ENCODE peak calls at places on chromosome 15, in five cellular contexts. X is A673, M is HL-60, A is left lung, Q is heart right ventricle. C is an unnamed sample. For H3K27me3, the result is how much of the 10 kb centered on the place peaks cover.

GRCh38 chr15:25905140-25905539 is 42.0 kb upstream of the ATP10A start:
- DNase-seq in X (no peak), M (peak), A (no peak), Q (no peak), C (peak)

GRCh38 chr15:68376447-68377060 is 55.4 kb downstream of the ITGA11 start:
- DNase-seq in X (no peak), M (no peak), A (no peak), Q (no peak), C (peak)

GRCh38 chr15:77597804-77598453 is 34.8 kb downstream of the LINGO1 start:
- DNase-seq in X (no peak), M (no peak), A (no peak), Q (no peak), C (no peak)

GRCh38 chr15:48887144-48887543 is 9.2 kb downstream of the EID1 start:
- DNase-seq in X (no peak), M (no peak), A (no peak), Q (no peak), C (no peak)

GRCh38 chr15:51861557-51862350 is 32.3 kb downstream of the TMOD3 start:
- DNase-seq in X (no peak), M (no peak), A (no peak), Q (no peak), C (no peak)

GRCh38 chr15:89753855-89754254 is 2.8 kb upstream of the MESP1 start:
- DNase-seq in X (no peak), M (no peak), A (no peak), Q (no peak), C (no peak)

GRCh38 chr15:27059610-27060202 is 88.7 kb downstream of the GABRG3 start:
- DNase-seq in X (peak), M (peak), A (no peak), Q (peak), C (no peak)

GRCh38 chr15:66472176-66472999 is 25.2 kb downstream of the SNAPC5 start:
- DNase-seq in X (no peak), M (no peak), A (no peak), Q (no peak), C (no peak)

GRCh38 chr15:67433495-67434099 is 87.3 kb upstream of the C15orf61 start:
- DNase-seq in X (peak), M (no peak), A (no peak), Q (peak), C (no peak)

GRCh38 chr15:77506311-77507150 is 85.8 kb downstream of the HMG20A start:
- DNase-seq in X (no peak), M (no peak), A (peak), Q (peak), C (no peak)

DNA sequence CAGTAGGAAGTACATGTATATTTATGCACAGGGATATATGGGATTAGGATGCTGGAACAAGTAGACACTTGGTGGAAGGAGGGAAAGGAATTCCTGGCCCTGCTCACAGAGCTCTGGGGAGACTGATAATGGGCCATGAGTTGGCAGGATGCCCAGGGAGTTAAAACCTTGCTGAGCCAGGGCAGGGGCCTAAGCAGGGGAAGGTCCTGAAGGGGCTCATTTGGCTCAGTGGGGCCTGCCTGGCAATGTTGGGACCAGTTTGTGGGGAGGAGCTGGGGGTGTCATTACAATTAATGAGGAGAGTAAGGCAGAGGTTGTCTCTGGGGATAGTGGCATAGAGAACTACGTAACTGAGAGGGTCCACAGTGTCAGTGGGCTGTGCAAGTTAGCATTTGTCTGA is 124.2 kb upstream of the ADPGK start:
- DNase-seq in X (peak), M (no peak), A (no peak), Q (peak), C (no peak)
- H3K27me3 ChIP-seq in X (under half), M (under half), A (under half), Q (under half), C (under half)

GRCh38 chr15:35548435-35548834 is 2.5 kb upstream of the DPH6 start:
- DNase-seq in X (peak), M (no peak), A (no peak), Q (no peak), C (no peak)

GRCh38 chr15:35549567-35549966 is 3.6 kb upstream of the DPH6 start:
- DNase-seq in X (no peak), M (no peak), A (no peak), Q (no peak), C (no peak)

GRCh38 chr15:35546581-35547381 is 816 bp upstream of the DPH6 start:
- DNase-seq in X (no peak), M (no peak), A (no peak), Q (no peak), C (no peak)

GRCh38 chr15:35545825-35546580 is at the start of gene DPH6:
- DNase-seq in X (peak), M (peak), A (peak), Q (peak), C (peak)

DNA sequence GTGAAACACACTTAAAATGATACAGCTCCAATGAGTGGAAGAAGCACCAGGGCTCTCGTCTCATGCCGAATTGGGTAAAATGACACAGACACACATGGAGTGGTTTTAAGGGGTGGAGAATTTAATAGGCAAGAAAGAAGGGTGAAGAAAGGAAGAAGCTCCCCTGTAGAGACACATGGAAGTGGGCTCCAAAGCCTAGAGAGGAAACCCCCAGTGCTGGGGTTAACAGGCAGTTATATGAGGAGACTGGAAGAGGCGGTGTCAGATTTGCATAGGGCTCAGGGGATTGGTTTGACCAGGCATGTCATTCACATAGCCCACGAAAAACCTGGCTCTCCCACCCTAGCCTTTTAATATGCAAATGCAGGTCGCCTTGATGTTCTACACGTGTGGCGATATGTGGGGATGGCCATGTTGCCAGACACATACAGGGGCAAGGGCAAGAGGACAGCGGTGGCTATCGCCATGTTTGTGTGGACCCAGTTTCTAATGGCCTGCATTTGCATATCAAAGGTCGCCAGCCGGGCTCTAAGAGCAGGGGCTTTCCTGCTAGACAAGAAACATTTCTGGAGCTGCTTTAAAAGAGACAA is 1.9 kb upstream of the DPH6 start:
- DNase-seq in X (no peak), M (no peak), A (no peak), Q (no peak), C (no peak)
- H3K4me3 ChIP-seq in X (no peak), M (no peak), A (no peak), Q (no peak), C (no peak)

GRCh38 chr15:71718116-71718910 is 92.0 kb upstream of the NR2E3 start:
- DNase-seq in X (no peak), M (no peak), A (no peak), Q (no peak), C (no peak)
- H3K27ac ChIP-seq in X (no peak), M (no peak), A (no peak), Q (no peak), C (no peak)

DNA sequence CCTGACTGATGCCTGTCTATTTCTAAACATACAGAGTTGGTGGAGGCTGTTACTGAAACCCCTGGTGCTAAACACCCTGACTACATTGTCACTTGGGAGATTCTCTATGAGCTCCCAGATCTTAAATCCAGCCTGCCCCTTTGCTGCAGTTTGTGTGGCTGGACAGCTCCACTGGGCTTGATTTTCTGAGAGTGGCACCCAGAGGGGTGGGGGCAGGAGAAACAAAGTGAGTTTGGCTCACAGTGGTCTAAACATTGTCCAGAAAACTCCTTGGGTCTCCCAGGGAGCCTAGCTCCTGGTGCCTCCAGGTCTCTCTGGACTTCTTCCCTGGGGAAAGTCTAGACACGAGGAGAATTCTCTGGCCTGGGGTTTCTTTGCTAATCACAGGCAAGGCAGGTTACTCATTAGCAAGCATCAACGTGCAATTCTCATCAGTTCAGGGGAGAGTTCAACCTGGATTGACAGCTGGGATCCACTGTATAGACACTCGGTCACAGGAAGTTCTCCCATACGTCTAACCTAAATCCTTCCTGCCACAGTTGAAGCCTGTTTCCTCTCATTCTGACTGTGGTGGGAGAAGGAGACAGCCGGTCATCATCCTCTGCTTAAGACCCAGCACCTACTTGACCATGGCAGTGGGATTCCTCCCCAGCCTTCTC is 7.1 kb upstream of the DLL4 start:
- DNase-seq in X (no peak), M (no peak), A (no peak), Q (no peak), C (no peak)
- H3K27me3 ChIP-seq in X (under half), M (under half), A (under half), Q (under half), C (under half)

GRCh38 chr15:95655089-95655488 is 675.4 kb upstream of the NR2F2 start:
- DNase-seq in X (no peak), M (no peak), A (no peak), Q (no peak), C (no peak)

GRCh38 chr15:95647878-95648277 is 682.6 kb upstream of the NR2F2 start:
- DNase-seq in X (no peak), M (no peak), A (no peak), Q (no peak), C (no peak)

GRCh38 chr15:95653361-95653805 is 677.1 kb upstream of the NR2F2 start:
- DNase-seq in X (no peak), M (no peak), A (no peak), Q (no peak), C (no peak)
- H3K4me3 ChIP-seq in X (no peak), M (no peak), A (no peak), Q (no peak), C (no peak)

GRCh38 chr15:81313686-81314085 is 10.3 kb downstream of the STARD5 start:
- DNase-seq in X (no peak), M (no peak), A (no peak), Q (no peak), C (no peak)
- H3K27ac ChIP-seq in X (no peak), M (no peak), A (peak), Q (peak), C (peak)

DNA sequence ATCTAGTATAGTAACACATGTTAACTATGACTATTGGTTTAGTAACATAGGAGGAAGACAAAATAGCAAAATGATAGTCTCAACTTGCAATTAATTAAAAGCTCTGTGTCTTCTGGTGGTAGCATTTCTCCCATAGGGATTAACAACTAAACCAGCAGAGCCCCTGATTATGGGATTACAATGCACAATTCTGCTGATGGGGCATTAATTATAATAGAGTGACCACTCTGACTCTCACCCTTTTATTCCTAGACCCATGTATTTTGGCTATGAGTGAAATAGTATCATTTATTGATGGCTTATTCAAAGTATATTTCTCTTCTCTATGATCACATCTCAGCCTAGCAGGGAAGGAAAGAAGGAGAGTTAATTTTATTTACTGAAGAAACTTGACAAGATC is 17.5 kb upstream of the GOLGA8B start:
- DNase-seq in X (no peak), M (no peak), A (no peak), Q (no peak), C (no peak)
- H3K27me3 ChIP-seq in X (under half), M (under half), A (under half), Q (under half), C (under half)